ENCODE peak calls at places on chromosome 10, in five cellular contexts. S is prostate gland, Z is B cell, H is AG04449, C is body of pancreas. F is an unnamed sample.

GRCh38 chr10:68876919-68877250 is 24.2 kb upstream of the DDX50 start:
- DNase-seq in S (no peak), Z (no peak), H (no peak), C (no peak), F (no peak)

GRCh38 chr10:22590115-22590514 is 124.3 kb downstream of the PIP4K2A start:
- DNase-seq in S (no peak), Z (no peak), H (no peak), C (no peak), F (no peak)

GRCh38 chr10:412109-412508 is 276.9 kb downstream of the ZMYND11 start:
- DNase-seq in S (no peak), Z (no peak), H (no peak), C (no peak), F (no peak)

GRCh38 chr10:78744521-78745090 is 324.2 kb upstream of the ZMIZ1 start:
- DNase-seq in S (no peak), Z (no peak), H (no peak), C (peak), F (no peak)

GRCh38 chr10:90862908-90863514 is 5.2 kb upstream of the HTR7 start:
- DNase-seq in S (no peak), Z (no peak), H (no peak), C (no peak), F (peak)

GRCh38 chr10:12949248-12949647 is 52.3 kb downstream of the CCDC3 start:
- DNase-seq in S (no peak), Z (no peak), H (no peak), C (no peak), F (no peak)

GRCh38 chr10:96238889-96239624 is 32.3 kb downstream of the BLNK start:
- DNase-seq in S (no peak), Z (no peak), H (no peak), C (no peak), F (no peak)

GRCh38 chr10:30792025-30792424 is 162.5 kb upstream of the LYZL2 start:
- DNase-seq in S (no peak), Z (no peak), H (no peak), C (no peak), F (no peak)

GRCh38 chr10:16915308-16915707 is 98.1 kb upstream of the RSU1 start:
- DNase-seq in S (no peak), Z (no peak), H (no peak), C (no peak), F (no peak)
- TF ChIP-seq CTCF in S (no peak), Z (no peak), H (no peak), C (no peak), F (peak)

GRCh38 chr10:109887776-109888175 is 35.5 kb downstream of the XPNPEP1 start:
- DNase-seq in S (no peak), Z (no peak), H (no peak), C (no peak), F (no peak)

GRCh38 chr10:109891105-109891504 is 32.2 kb downstream of the XPNPEP1 start:
- DNase-seq in S (no peak), Z (no peak), H (no peak), C (no peak), F (peak)

GRCh38 chr10:109892087-109892486 is 31.2 kb downstream of the XPNPEP1 start:
- DNase-seq in S (no peak), Z (no peak), H (no peak), C (peak), F (no peak)

GRCh38 chr10:109887272-109887671 is 36.0 kb downstream of the XPNPEP1 start:
- DNase-seq in S (no peak), Z (no peak), H (no peak), C (no peak), F (no peak)

DNA sequence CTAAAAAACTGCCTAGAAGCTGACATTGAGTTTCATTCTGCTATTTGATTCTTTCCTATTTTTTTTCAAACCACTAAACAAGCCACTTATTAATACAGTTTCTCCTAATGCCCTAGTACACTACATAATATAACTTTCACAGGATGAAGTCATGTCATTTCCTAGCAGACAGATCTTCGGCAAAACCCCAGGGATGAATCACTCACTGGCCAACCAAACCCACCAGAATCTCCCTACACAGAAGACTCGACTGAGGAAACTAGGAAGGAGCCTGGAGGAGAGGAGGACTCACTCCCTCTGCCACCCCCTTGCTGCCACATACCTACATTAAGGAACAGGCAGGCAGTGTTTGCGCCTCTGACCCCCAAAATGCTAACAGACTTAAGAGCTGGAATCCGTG is 33.4 kb downstream of the XPNPEP1 start:
- DNase-seq in S (no peak), Z (no peak), H (peak), C (no peak), F (peak)
- TF ChIP-seq CTCF in S (no peak), Z (no peak), H (no peak), C (no peak), F (peak)

GRCh38 chr10:84607523-84607922 is 279.1 kb downstream of the CCSER2 start:
- DNase-seq in S (no peak), Z (no peak), H (no peak), C (no peak), F (no peak)

GRCh38 chr10:84607044-84607443 is 278.7 kb downstream of the CCSER2 start:
- DNase-seq in S (no peak), Z (no peak), H (no peak), C (no peak), F (no peak)

GRCh38 chr10:84605802-84606201 is 277.4 kb downstream of the CCSER2 start:
- DNase-seq in S (no peak), Z (no peak), H (no peak), C (no peak), F (no peak)

GRCh38 chr10:84606428-84606827 is 278.0 kb downstream of the CCSER2 start:
- DNase-seq in S (no peak), Z (no peak), H (no peak), C (no peak), F (no peak)

GRCh38 chr10:84608126-84608525 is 279.7 kb downstream of the CCSER2 start:
- DNase-seq in S (no peak), Z (no peak), H (no peak), C (no peak), F (no peak)
- TF ChIP-seq CTCF in S (no peak), Z (no peak), H (no peak), C (no peak), F (no peak)

GRCh38 chr10:21499910-21500577 is 25.4 kb downstream of the SKIDA1 start:
- DNase-seq in S (no peak), Z (peak), H (no peak), C (no peak), F (no peak)
- TF ChIP-seq CTCF in S (no peak), Z (no peak), H (no peak), C (no peak), F (no peak)

GRCh38 chr10:17235136-17235535 is 7.1 kb downstream of the VIM start:
- DNase-seq in S (no peak), Z (no peak), H (no peak), C (no peak), F (no peak)
- TF ChIP-seq CTCF in S (no peak), Z (no peak), H (peak), C (no peak), F (peak)